ENCODE peak calls at places on chromosomes 6 and 20, in four cellular contexts. Z is IMR-90, U is H9, C is H1. A is an unnamed sample.

GRCh38 chr6:104357928-104358327 is 501.8 kb downstream of the HACE1 start:
- DNase-seq in C (no peak), U (no peak), Z (no peak), A (no peak)

GRCh38 chr20:58065508-58066361 is 162.7 kb downstream of the ANKRD60 start:
- DNase-seq in Z (no peak), C (peak; percentile 42), U (no peak), A (no peak)

GRCh38 chr6:27159725-27160124 is 87.8 kb upstream of the PRSS16 start:
- DNase-seq in U (no peak), C (no peak), Z (no peak), A (no peak)

GRCh38 chr6:16576391-16577368 is 184.6 kb downstream of the ATXN1 start:
- DNase-seq in Z (no peak), C (no peak), U (no peak), A (no peak)

GRCh38 chr20:47843886-47844567 is 58.7 kb upstream of the SULF2 start:
- DNase-seq in C (no peak), U (no peak), Z (no peak), A (peak; percentile 95)

GRCh38 chr6:142184332-142184731 is 37.3 kb downstream of the VTA1 start:
- DNase-seq in Z (no peak), C (no peak), U (no peak), A (no peak)

GRCh38 chr6:44487002-44487401 is 99.5 kb downstream of the CDC5L start:
- DNase-seq in U (no peak), C (no peak), Z (no peak), A (no peak)

GRCh38 chr6:144346719-144347446 is 61.7 kb downstream of the UTRN start:
- DNase-seq in C (no peak), Z (peak; percentile 84), U (no peak), A (peak; percentile 55)

GRCh38 chr6:29146154-29146553 is 24.6 kb upstream of the OR2J2 start:
- DNase-seq in Z (no peak), U (no peak), C (no peak), A (peak; percentile 15)

GRCh38 chr6:106519460-106520394 is 109.6 kb downstream of the RTN4IP1 start:
- DNase-seq in Z (peak; percentile 95), U (no peak), C (no peak), A (no peak)

GRCh38 chr6:99790679-99791078 is 184.0 kb downstream of the PRDM13 start:
- DNase-seq in U (no peak), Z (no peak), C (no peak), A (no peak)

GRCh38 chr20:5095931-5096330 is 23.8 kb downstream of the PCNA start:
- DNase-seq in U (no peak), Z (no peak), C (no peak), A (no peak)

GRCh38 chr6:144190593-144190992 is 40.3 kb downstream of the STX11 start:
- DNase-seq in C (no peak), U (no peak), Z (peak; percentile 79), A (no peak)

GRCh38 chr6:36098920-36099647 is 31.2 kb upstream of the MAPK13 start:
- DNase-seq in C (no peak), Z (peak; percentile 20), U (no peak), A (peak; percentile 77)

GRCh38 chr20:46999821-47000465 is 105.3 kb downstream of the EYA2 start:
- DNase-seq in Z (no peak), U (no peak), C (no peak), A (no peak)

GRCh38 chr6:149107973-149108372 is 209.5 kb upstream of the TAB2 start:
- DNase-seq in C (no peak), U (no peak), Z (no peak), A (no peak)

GRCh38 chr6:29722773-29723665 is at the start of gene HLA-F:
- DNase-seq in U (peak; percentile 81), C (peak; percentile 83), Z (peak; percentile 30), A (peak; percentile 75)

GRCh38 chr20:37297066-37297736 is 7.7 kb downstream of the MANBAL start:
- DNase-seq in Z (peak; percentile 84), C (no peak), U (no peak), A (no peak)

GRCh38 chr20:37295001-37295400 is 5.5 kb downstream of the MANBAL start:
- DNase-seq in C (no peak), U (no peak), Z (peak; percentile 99), A (peak; percentile 91)

GRCh38 chr20:37294262-37294981 is 5.0 kb downstream of the MANBAL start:
- DNase-seq in C (no peak), Z (peak; percentile 77), U (no peak), A (no peak)

GRCh38 chr20:37295595-37295994 is 6.1 kb downstream of the MANBAL start:
- DNase-seq in U (no peak), Z (no peak), C (no peak), A (peak; percentile 69)

GRCh38 chr20:37296371-37296770 is 6.9 kb downstream of the MANBAL start:
- DNase-seq in Z (no peak), U (no peak), C (no peak), A (no peak)
- H3K56ac ChIP-seq in Z (no peak overlapping the region), U (no peak overlapping the region), C (no peak overlapping the region), A (no peak overlapping the region)

GRCh38 chr6:117597755-117598154 is 4.6 kb downstream of the GOPC start:
- DNase-seq in Z (no peak), C (no peak), U (no peak), A (no peak)
- H3K56ac ChIP-seq in Z (no peak overlapping the region), C (no peak overlapping the region), U (no peak overlapping the region), A (no peak overlapping the region)

DNA sequence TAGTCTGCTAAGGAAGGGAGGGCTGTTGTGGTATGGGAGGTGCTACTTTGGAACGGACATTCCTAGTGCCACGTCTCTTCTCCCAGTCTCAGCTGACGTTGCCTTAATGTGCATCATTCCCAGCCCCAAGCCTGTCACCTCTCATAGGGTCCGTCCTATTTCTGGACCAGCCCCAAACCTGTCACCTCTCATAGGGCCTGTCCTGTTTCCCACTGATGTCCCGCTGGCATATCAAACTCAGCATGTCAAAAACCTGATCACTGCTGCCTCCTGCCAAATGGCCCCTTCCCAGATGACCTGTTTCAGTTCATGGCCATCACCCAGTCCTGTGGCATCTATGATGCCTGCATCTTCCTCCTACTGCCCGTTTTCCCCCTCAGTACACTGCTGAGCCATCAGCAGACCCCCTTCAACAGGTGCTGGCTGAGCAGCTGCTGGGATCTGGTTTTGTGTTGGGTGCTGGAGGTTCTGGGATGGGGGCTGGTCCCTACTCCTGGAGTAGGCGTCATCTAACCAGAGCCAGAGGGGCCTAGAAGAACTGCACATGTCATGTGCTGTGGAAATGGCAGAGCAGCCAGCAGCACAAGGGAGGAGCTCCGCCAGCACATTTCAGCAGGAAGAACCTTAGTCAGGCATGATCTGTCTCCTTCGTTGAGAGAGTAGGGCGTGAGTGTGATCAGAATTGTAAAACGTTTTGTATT is 3.3 kb downstream of the ENTPD6 start:
- DNase-seq in U (no peak), Z (no peak), C (no peak), A (no peak)
- H3K56ac ChIP-seq in U (no peak overlapping the region), Z (no peak overlapping the region), C (no peak overlapping the region), A (no peak overlapping the region)

DNA sequence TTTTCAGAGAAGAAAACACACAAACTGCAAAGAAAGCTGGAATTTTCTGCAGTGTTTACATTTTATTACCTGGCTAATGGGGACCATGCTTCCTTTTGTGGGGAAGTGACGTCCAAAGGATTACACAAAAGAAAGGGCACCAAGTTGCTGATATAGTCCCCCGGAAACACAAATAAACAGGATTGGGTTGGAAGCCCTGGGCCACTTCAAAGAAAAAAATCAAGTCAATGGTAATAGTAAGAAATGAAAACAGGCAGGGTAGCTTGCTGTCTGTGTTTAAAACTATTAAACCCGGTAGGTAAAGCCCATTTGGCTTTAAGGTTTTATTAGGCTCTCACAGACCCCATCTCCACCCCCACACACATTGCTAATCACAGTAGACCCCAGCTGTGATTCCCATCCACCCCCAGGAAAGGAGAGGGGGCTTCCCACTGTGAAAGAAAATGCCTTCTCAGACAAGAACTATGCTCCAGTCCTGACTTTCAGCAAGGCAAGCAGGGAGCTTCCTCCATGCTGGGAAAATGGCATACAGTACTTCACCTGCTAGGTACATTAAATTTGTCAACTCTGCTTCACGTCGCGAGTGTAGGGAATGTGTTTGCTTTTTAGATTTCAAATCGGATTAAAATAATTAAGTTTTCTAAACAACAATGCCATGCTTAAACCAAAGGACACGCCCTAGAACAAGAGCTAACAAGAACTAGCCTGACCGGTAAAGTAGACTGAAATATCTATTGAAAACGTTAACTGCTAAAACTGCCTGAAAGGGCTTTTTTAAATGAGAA is 1.1 kb downstream of the PERP start:
- DNase-seq in Z (peak; percentile 15), U (peak; percentile 66), C (peak; percentile 62), A (peak; percentile 92)
- H3K56ac ChIP-seq in Z (peak overlapping the region; percentile 58), U (no peak overlapping the region), C (no peak overlapping the region), A (peak overlapping the region; percentile 71)

GRCh38 chr6:9581155-9581554 is 833.7 kb downstream of the TFAP2A start:
- DNase-seq in C (no peak), Z (no peak), U (no peak), A (no peak)
- H3K56ac ChIP-seq in C (no peak overlapping the region), Z (no peak overlapping the region), U (no peak overlapping the region), A (no peak overlapping the region)

GRCh38 chr6:52374247-52374646 is 12.3 kb downstream of the PAQR8 start:
- DNase-seq in Z (no peak), C (no peak), U (no peak), A (no peak)
- H3K56ac ChIP-seq in Z (no peak overlapping the region), C (no peak overlapping the region), U (no peak overlapping the region), A (no peak overlapping the region)

A was measured in mesendoderm.